ENCODE peak calls at places on chromosomes 13 and 19, in nine cellular contexts. L is neural crest cell, V is heart left ventricle, Z is sigmoid colon, E is GM13976, F is thoracic aorta, G is fibroblast of lung, Q is brain microvascular endothelial cell, A is IMR-90. Y is an unnamed sample.

GRCh38 chr19:43841990-43842389 is 14.9 kb downstream of the ZNF283 start:
- DNase-seq in E (no peak), Q (no peak), V (no peak), Z (no peak), L (no peak), G (no peak), F (no peak), A (no peak), Y (no peak)

GRCh38 chr13:114279770-114280169 is 1.6 kb upstream of the UPF3A start:
- DNase-seq in G (no peak), L (no peak), F (no peak), E (no peak), A (no peak), Q (no peak), V (no peak), Z (no peak), Y (no peak)

GRCh38 chr19:32651729-32652140 is 23.2 kb downstream of the ANKRD27 start:
- DNase-seq in Z (peak), L (peak), V (peak), A (peak), E (no peak), Q (peak), F (no peak), G (peak), Y (no peak)

GRCh38 chr13:107590556-107590955 is 624.8 kb downstream of the LIG4 start:
- DNase-seq in V (no peak), F (no peak), E (no peak), A (peak), G (peak), L (no peak), Q (no peak), Z (no peak), Y (no peak)

GRCh38 chr13:51768378-51768921 is 35.5 kb downstream of the DHRS12 start:
- DNase-seq in E (no peak), L (no peak), Q (no peak), G (no peak), V (no peak), F (no peak), A (no peak), Z (no peak), Y (no peak)

GRCh38 chr19:38209671-38210457 is 14.2 kb downstream of the DPF1 start:
- DNase-seq in L (no peak), E (no peak), F (peak), A (peak), Q (no peak), V (peak), Z (peak), G (peak), Y (no peak)

GRCh38 chr19:2602391-2603181 is 99.9 kb downstream of the GNG7 start:
- DNase-seq in L (no peak), E (no peak), G (peak), A (peak), F (peak), Q (peak), V (peak), Z (peak), Y (no peak)

GRCh38 chr13:82655518-82655855 is 1226.8 kb downstream of the SLITRK1 start:
- DNase-seq in A (peak), F (no peak), L (no peak), E (no peak), Z (no peak), V (no peak), Q (peak), G (no peak), Y (no peak)

GRCh38 chr13:40341086-40341471 is 325.4 kb downstream of the FOXO1 start:
- DNase-seq in V (no peak), Z (no peak), Q (no peak), A (no peak), G (no peak), E (no peak), L (no peak), F (no peak), Y (no peak)

GRCh38 chr13:25135896-25136295 is 36.2 kb downstream of the AMER2 start:
- DNase-seq in F (no peak), L (no peak), G (no peak), A (no peak), E (no peak), V (no peak), Q (no peak), Z (no peak), Y (no peak)

GRCh38 chr19:27918818-27919217 is 1294.1 kb downstream of the UQCRFS1 start:
- DNase-seq in G (no peak), Q (no peak), F (no peak), A (no peak), Z (no peak), E (no peak), L (no peak), V (no peak), Y (no peak)

GRCh38 chr19:46373573-46374359 is 26.9 kb downstream of the PPP5C start:
- DNase-seq in G (no peak), Q (peak), Z (peak), E (no peak), L (no peak), A (peak), V (peak), F (peak), Y (no peak)

GRCh38 chr13:109783815-109784589 is 2.4 kb downstream of the IRS2 start:
- DNase-seq in A (no peak), Z (no peak), F (no peak), L (no peak), E (no peak), Q (no peak), V (no peak), G (no peak), Y (no peak)

GRCh38 chr13:43263047-43263446 is 239.7 kb downstream of the DNAJC15 start:
- DNase-seq in Q (no peak), Z (no peak), F (no peak), L (no peak), V (no peak), E (no peak), A (no peak), G (no peak), Y (no peak)

GRCh38 chr19:44113138-44113783 is at the start of gene ZNF225:
- DNase-seq in G (peak), V (peak), Z (peak), Q (peak), L (peak), E (peak), F (peak), A (peak), Y (peak)

GRCh38 chr13:114339779-114340534 is 25.7 kb downstream of the CHAMP1 start:
- DNase-seq in L (no peak), V (no peak), Q (no peak), E (no peak), A (peak), G (peak), Z (peak), F (no peak), Y (no peak)

GRCh38 chr19:6739884-6740588 is 556 bp downstream of the TRIP10 start:
- DNase-seq in A (no peak), L (peak), Q (no peak), G (peak), Z (no peak), E (peak), F (no peak), V (peak), Y (no peak)

GRCh38 chr19:10220695-10221094 is 10.4 kb downstream of the S1PR2 start:
- DNase-seq in E (no peak), G (no peak), F (no peak), L (no peak), V (no peak), Q (no peak), A (no peak), Z (no peak), Y (no peak)

DNA sequence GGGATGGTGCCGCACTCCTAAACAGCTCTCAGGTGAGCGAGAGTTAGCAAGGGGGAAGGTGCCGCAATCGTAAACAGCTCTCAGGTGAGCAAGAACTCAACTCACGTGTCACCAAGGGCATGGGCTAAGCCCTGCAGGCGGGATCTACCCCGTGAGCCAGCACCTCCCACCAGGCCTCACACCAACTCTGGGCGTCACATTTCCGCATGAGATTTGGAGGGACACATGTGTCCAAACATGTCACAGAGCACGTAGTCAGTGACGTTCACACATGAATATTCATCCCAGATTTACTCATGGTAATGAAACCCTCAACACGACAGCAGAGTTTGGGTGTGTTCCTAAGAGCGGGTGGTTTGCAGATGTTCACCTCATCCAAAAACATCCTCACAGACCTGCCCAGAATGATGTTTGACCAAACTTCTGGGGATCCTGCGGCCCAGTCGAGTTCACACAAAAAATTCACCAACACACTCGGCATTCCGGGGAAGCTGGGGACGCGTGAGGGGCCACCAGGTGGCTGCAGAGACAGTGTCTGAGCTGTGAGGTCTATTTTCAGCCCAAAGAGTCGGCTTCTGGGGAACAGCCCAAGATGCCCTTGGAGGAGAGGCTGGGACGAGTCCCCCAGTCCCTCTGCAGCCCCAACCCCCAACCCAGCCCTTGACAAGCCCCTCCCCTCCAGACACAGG is 19.6 kb downstream of the C2CD4C start:
- DNase-seq in A (no peak), Z (no peak), V (peak), E (no peak), G (no peak), F (no peak), Q (no peak), L (no peak), Y (peak)
- TF ChIP-seq CTCF in A (no peak), Z (no peak), V (no peak), E (no peak), G (no peak), F (no peak), Q (no peak), L (no peak), Y (no peak)

GRCh38 chr13:53007872-53008271 is 20.7 kb upstream of the OLFM4 start:
- DNase-seq in Z (no peak), V (no peak), L (no peak), E (no peak), F (no peak), Q (no peak), A (no peak), G (no peak), Y (no peak)

GRCh38 chr13:53001871-53002270 is 26.7 kb upstream of the OLFM4 start:
- DNase-seq in A (no peak), E (no peak), Z (no peak), G (no peak), F (no peak), L (no peak), V (no peak), Q (no peak), Y (no peak)

GRCh38 chr13:53005631-53006030 is 23.0 kb upstream of the OLFM4 start:
- DNase-seq in G (no peak), L (no peak), V (no peak), A (no peak), Q (no peak), Z (no peak), E (no peak), F (no peak), Y (no peak)

GRCh38 chr13:53001444-53001843 is 27.2 kb upstream of the OLFM4 start:
- DNase-seq in Q (no peak), E (no peak), F (no peak), A (no peak), Z (no peak), L (no peak), V (no peak), G (no peak), Y (no peak)

DNA sequence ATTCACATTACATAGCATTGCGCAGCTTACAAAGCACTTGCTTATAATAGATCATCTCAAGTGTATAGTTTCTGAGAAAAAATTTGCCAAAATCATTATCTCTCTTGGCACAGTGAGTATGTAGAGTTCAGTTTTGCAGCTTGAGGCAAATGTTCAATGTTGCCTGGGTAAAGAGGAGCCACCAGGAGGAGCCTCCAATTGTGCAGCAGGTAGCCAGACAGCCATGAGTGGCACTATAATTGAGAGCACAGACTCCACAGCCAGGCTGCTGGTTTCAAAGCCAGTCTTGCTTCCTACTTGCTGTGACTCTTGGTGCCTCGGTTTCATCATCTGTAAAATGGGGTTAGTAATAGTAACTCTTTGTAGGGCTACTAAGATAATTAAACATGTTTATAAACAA is 24.0 kb upstream of the OLFM4 start:
- DNase-seq in Z (no peak), A (no peak), G (no peak), Q (no peak), E (no peak), V (no peak), F (no peak), L (no peak), Y (no peak)
- TF ChIP-seq CTCF in Z (no peak), A (no peak), G (no peak), Q (no peak), E (no peak), V (no peak), F (no peak), L (peak), Y (no peak)

GRCh38 chr19:35318679-35319448 is 10.1 kb upstream of the CD22 start:
- DNase-seq in G (peak), E (no peak), F (peak), Q (peak), L (no peak), V (peak), A (peak), Z (peak), Y (peak)

GRCh38 chr19:35316560-35316959 is 12.4 kb upstream of the CD22 start:
- DNase-seq in V (no peak), E (no peak), F (no peak), A (no peak), Z (no peak), Q (no peak), L (no peak), G (no peak), Y (no peak)

GRCh38 chr19:35317464-35318043 is 11.4 kb upstream of the CD22 start:
- DNase-seq in E (no peak), F (no peak), V (no peak), Q (no peak), L (no peak), Z (no peak), A (no peak), G (no peak), Y (peak)

GRCh38 chr19:35322014-35322413 is 7.0 kb upstream of the CD22 start:
- DNase-seq in G (no peak), Q (no peak), V (no peak), Z (no peak), E (no peak), L (no peak), A (no peak), F (no peak), Y (no peak)

GRCh38 chr19:35320285-35320706 is 8.7 kb upstream of the CD22 start:
- DNase-seq in F (no peak), A (no peak), V (no peak), Z (no peak), L (no peak), G (no peak), Q (no peak), E (no peak), Y (peak)
- TF ChIP-seq CTCF in F (no peak), A (no peak), V (no peak), Z (no peak), L (no peak), G (no peak), Q (no peak), E (no peak), Y (no peak)

GRCh38 chr13:68232351-68233130 is 1002.4 kb upstream of the PCDH9 start:
- DNase-seq in F (no peak), L (no peak), V (no peak), A (no peak), Q (peak), E (no peak), Z (no peak), G (peak), Y (no peak)

DNA sequence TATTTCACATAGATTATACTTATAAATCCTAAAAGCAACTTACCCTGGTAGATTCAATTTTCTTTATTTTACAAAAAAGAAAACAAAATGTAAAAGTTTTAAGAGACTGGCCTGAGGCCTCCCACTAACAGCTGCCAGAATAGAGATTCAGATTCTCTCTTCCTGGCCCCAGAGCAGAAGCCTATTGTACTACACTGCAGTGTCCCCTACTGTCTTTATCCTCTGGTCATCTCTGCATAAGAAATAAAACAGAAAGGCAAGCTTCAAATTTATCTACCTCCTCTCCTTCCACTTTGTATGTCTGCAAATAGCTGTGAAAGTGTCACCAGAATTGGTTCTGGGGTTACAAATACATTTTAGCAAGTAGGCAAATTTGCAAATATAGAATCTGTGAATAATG is 1004.1 kb upstream of the PCDH9 start:
- DNase-seq in E (no peak), Q (peak), L (no peak), G (peak), A (no peak), F (no peak), Z (no peak), V (no peak), Y (no peak)
- TF ChIP-seq CTCF in E (no peak), Q (peak), L (no peak), G (no peak), A (no peak), F (no peak), Z (no peak), V (no peak), Y (no peak)